ENCODE peak calls at places on chromosomes 4 and X, in nine cellular contexts. N is psoas muscle; U is IMR-90; C is CD8-positive, alpha-beta memory T cell; P is NCI-H1105; B is SK-N-SH; I is HEK293T; R is neural progenitor cell; J is neuronal stem cell. Y is an unnamed sample.

GRCh38 chr4:73740353-73740778 is at the start of gene CXCL8:
- DNase-seq in I (no peak), R (no peak), C (no peak), U (peak; percentile 91), P (peak; percentile 63), J (no peak), N (peak; percentile 30), B (no peak), Y (peak; percentile 20)

GRCh38 chr4:108543359-108543968 is 76.9 kb upstream of the RPL34 start:
- DNase-seq in I (no peak), P (no peak), B (no peak), N (no peak), C (no peak), J (no peak), U (no peak), R (no peak), Y (no peak)

GRCh38 chr4:157195374-157195773 is 25.2 kb upstream of the GRIA2 start:
- DNase-seq in U (no peak), I (no peak), R (no peak), P (no peak), N (no peak), J (no peak), B (no peak), C (no peak), Y (no peak)

GRCh38 chrX:109839694-109840358 is 106.8 kb upstream of the ACSL4 start:
- DNase-seq in J (no peak), U (no peak), B (no peak), R (peak; percentile 52), N (peak; percentile 19), C (no peak), P (no peak), I (peak; percentile 80), Y (no peak)

GRCh38 chr4:79225360-79225759 is 100.5 kb downstream of the NAA11 start:
- DNase-seq in P (no peak), I (no peak), R (no peak), U (no peak), J (no peak), B (no peak), N (no peak), C (no peak), Y (no peak)

GRCh38 chrX:19410259-19410658 is 66.5 kb downstream of the PDHA1 start:
- DNase-seq in I (no peak), C (no peak), J (no peak), R (no peak), B (no peak), P (no peak), N (no peak), U (no peak), Y (no peak)

GRCh38 chr4:104912518-104912917 is 234.2 kb upstream of the TET2 start:
- DNase-seq in P (no peak), J (no peak), C (no peak), B (no peak), R (no peak), N (no peak), I (no peak), U (no peak), Y (no peak)

GRCh38 chrX:48508400-48509244 is at the start of gene PORCN:
- DNase-seq in R (peak; percentile 84), B (peak; percentile 92), P (no peak), C (peak; percentile 69), J (peak; percentile 50), U (peak; percentile 35), N (peak; percentile 84), I (peak; percentile 77), Y (peak; percentile 75)

GRCh38 chr4:33060873-33061542 is 2340.8 kb downstream of the PCDH7 start:
- DNase-seq in U (peak; percentile 28), R (peak; percentile 84), N (peak; percentile 7), C (no peak), I (peak; percentile 11), B (peak; percentile 2), P (peak; percentile 5), J (peak; percentile 51), Y (peak; percentile 25)

GRCh38 chr4:168357941-168358340 is 39.4 kb upstream of the DDX60 start:
- DNase-seq in J (no peak), U (no peak), I (no peak), B (no peak), C (no peak), R (no peak), P (no peak), N (no peak), Y (no peak)

GRCh38 chrX:100864967-100865366 is 9.2 kb downstream of the NOX1 start:
- DNase-seq in I (no peak), U (peak; percentile 57), N (no peak), R (no peak), P (no peak), J (no peak), B (no peak), C (no peak), Y (peak; percentile 7)

GRCh38 chr4:72886602-72887001 is 182.9 kb downstream of the COX18 start:
- DNase-seq in I (no peak), N (no peak), C (no peak), R (no peak), P (no peak), U (no peak), B (peak; percentile 16), J (no peak), Y (no peak)

GRCh38 chr4:9964884-9965283 is 56.4 kb downstream of the SLC2A9 start:
- DNase-seq in I (no peak), R (no peak), U (no peak), P (peak; percentile 55), N (no peak), C (no peak), J (no peak), B (no peak), Y (no peak)

GRCh38 chr4:8228319-8229250 is 29.5 kb downstream of the SH3TC1 start:
- DNase-seq in J (no peak), R (peak; percentile 23), C (peak; percentile 86), B (no peak), I (no peak), P (no peak), N (peak; percentile 70), U (peak; percentile 86), Y (peak; percentile 34)

GRCh38 chrX:42694260-42694815 is 83.6 kb downstream of the PPP1R2C start:
- DNase-seq in J (no peak), C (no peak), P (no peak), U (no peak), N (no peak), B (no peak), R (no peak), I (no peak), Y (no peak)

GRCh38 chr4:680931-681645 is 6.7 kb downstream of the MYL5 start:
- DNase-seq in U (no peak), N (peak; percentile 76), R (peak; percentile 80), C (peak; percentile 32), B (peak; percentile 94), P (no peak), I (peak; percentile 68), J (no peak), Y (peak; percentile 29)

GRCh38 chr4:108355523-108356208 is 186.9 kb upstream of the LEF1 start:
- DNase-seq in J (no peak), N (no peak), R (no peak), C (peak; percentile 80), I (no peak), B (peak; percentile 69), U (no peak), P (no peak), Y (no peak)

GRCh38 chr4:82782626-82783025 is 16.0 kb downstream of the SCD5 start:
- DNase-seq in I (no peak), J (no peak), C (no peak), N (no peak), B (no peak), R (no peak), U (no peak), P (no peak), Y (no peak)

GRCh38 chrX:40140706-40141499 is 43.1 kb upstream of the BCOR start:
- DNase-seq in B (no peak), R (peak; percentile 70), J (no peak), N (peak; percentile 44), P (no peak), C (no peak), I (no peak), U (peak; percentile 47), Y (no peak)

GRCh38 chrX:84219551-84219950 is 31.6 kb upstream of the RPS6KA6 start:
- DNase-seq in J (no peak), C (no peak), I (no peak), P (no peak), B (no peak), U (no peak), N (no peak), R (no peak), Y (no peak)

GRCh38 chr4:137367608-137368007 is 164.7 kb downstream of the PCDH18 start:
- DNase-seq in B (no peak), N (no peak), P (no peak), I (no peak), R (no peak), C (no peak), U (peak; percentile 87), J (no peak), Y (no peak)

GRCh38 chr4:190015538-190016368 is 11.3 kb downstream of the FRG2 start:
- DNase-seq in R (peak; percentile 12), N (no peak), B (peak; percentile 9), J (no peak), U (no peak), I (no peak), C (no peak), P (no peak), Y (no peak)

GRCh38 chrX:107674480-107675364 is 46.4 kb downstream of the PRPS1 start:
- DNase-seq in P (no peak), B (no peak), R (no peak), U (no peak), C (no peak), N (peak; percentile 72), I (no peak), J (no peak), Y (peak; percentile 74)

GRCh38 chr4:133903029-133903428 is 298.6 kb downstream of the PABPC4L start:
- DNase-seq in R (no peak), B (no peak), C (no peak), U (no peak), I (no peak), J (no peak), N (no peak), P (no peak), Y (no peak)

GRCh38 chr4:175325230-175325629 is 407.1 kb downstream of the ADAM29 start:
- DNase-seq in N (no peak), P (no peak), J (no peak), C (no peak), I (no peak), B (no peak), U (peak; percentile 8), R (no peak), Y (no peak)

GRCh38 chr4:75512336-75513211 is 1.6 kb downstream of the RCHY1 start:
- DNase-seq in C (no peak), P (no peak), J (no peak), N (no peak), B (no peak), I (no peak), U (peak; percentile 54), R (peak; percentile 6), Y (no peak)

Y was measured in cerebellar cortex.